ENCODE peak calls at places on chromosome 17, in five cellular contexts. G, Z, J, I and S are unnamed samples.

GRCh38 chr17:49209061-49209571 is 1.3 kb downstream of the GNGT2 start:
- DNase-seq in G (no peak), Z (no peak), J (no peak), I (no peak), S (no peak)

GRCh38 chr17:46977348-46977747 is 1.7 kb downstream of the RPRML start:
- DNase-seq in G (no peak), Z (no peak), J (no peak), I (no peak), S (peak)

GRCh38 chr17:28421775-28422305 is 15.8 kb upstream of the SLC46A1 start:
- DNase-seq in G (no peak), Z (no peak), J (no peak), I (no peak), S (no peak)

GRCh38 chr17:39750131-39751015 is 12.6 kb downstream of the GRB7 start:
- DNase-seq in G (no peak), Z (peak), J (no peak), I (peak), S (no peak)

GRCh38 chr17:1110844-1111598 is 68.8 kb downstream of the ABR start:
- DNase-seq in G (peak), Z (peak), J (no peak), I (peak), S (peak)

GRCh38 chr17:12963505-12963904 is 54.3 kb downstream of the ELAC2 start:
- DNase-seq in G (no peak), Z (no peak), J (no peak), I (no peak), S (no peak)

GRCh38 chr17:77319211-77320031 is 178.7 kb downstream of the SEC14L1 start:
- DNase-seq in G (peak), Z (peak), J (peak), I (peak), S (peak)

GRCh38 chr17:6269474-6269873 is 165.4 kb downstream of the AIPL1 start:
- DNase-seq in G (peak), Z (no peak), J (peak), I (no peak), S (peak)

GRCh38 chr17:69246726-69247375 is 18.2 kb upstream of the ABCA10 start:
- DNase-seq in G (peak), Z (no peak), J (no peak), I (no peak), S (peak)

GRCh38 chr17:79808763-79809529 is 12.1 kb upstream of the CBX8 start:
- DNase-seq in G (no peak), Z (no peak), J (peak), I (no peak), S (peak)

GRCh38 chr17:10226930-10227695 is 28.7 kb upstream of the GAS7 start:
- DNase-seq in G (peak), Z (peak), J (peak), I (peak), S (peak)

GRCh38 chr17:38693700-38694329 is 11.3 kb upstream of the MLLT6 start:
- DNase-seq in G (peak), Z (peak), J (no peak), I (peak), S (peak)

GRCh38 chr17:44076716-44077594 is 6.4 kb downstream of the G6PC3 start:
- DNase-seq in G (no peak), Z (peak), J (no peak), I (no peak), S (no peak)

GRCh38 chr17:35094902-35095301 is 24.8 kb downstream of the RAD51D start:
- DNase-seq in G (peak), Z (no peak), J (no peak), I (no peak), S (no peak)

GRCh38 chr17:705011-705410 is 9.6 kb downstream of the VPS53 start:
- DNase-seq in G (no peak), Z (no peak), J (no peak), I (no peak), S (no peak)

GRCh38 chr17:44279586-44280344 is 11.8 kb upstream of the SLC4A1 start:
- DNase-seq in G (peak), Z (peak), J (peak), I (peak), S (peak)

GRCh38 chr17:81911277-81911961 is at the start of gene PCYT2:
- DNase-seq in G (peak), Z (peak), J (peak), I (peak), S (peak)